ENCODE peak calls at places on chromosome 18, in five cellular contexts. A is BJ, M is adrenal gland, C is cardiac fibroblast, Q is heart right ventricle. J is an unnamed sample.

GRCh38 chr18:36095936-36096519 is 28.7 kb upstream of the RPRD1A start:
- DNase-seq in M (no peak), A (peak; percentile 18), C (peak; percentile 84), Q (no peak), J (peak; percentile 76)

GRCh38 chr18:9673296-9674251 is 34.5 kb upstream of the RAB31 start:
- DNase-seq in C (peak; percentile 84), A (no peak), M (peak; percentile 55), Q (no peak), J (peak; percentile 89)

GRCh38 chr18:25457636-25458035 is 105.7 kb upstream of the ZNF521 start:
- DNase-seq in M (peak; percentile 29), Q (no peak), C (no peak), A (no peak), J (peak; percentile 32)

GRCh38 chr18:37430346-37431076 is 135.1 kb downstream of the CELF4 start:
- DNase-seq in C (no peak), A (no peak), M (no peak), Q (no peak), J (no peak)

GRCh38 chr18:64017870-64018269 is 48.0 kb downstream of the SERPINB8 start:
- DNase-seq in Q (no peak), C (peak; percentile 34), M (no peak), A (no peak), J (peak; percentile 11)

GRCh38 chr18:66676699-66677098 is 72.8 kb upstream of the CDH19 start:
- DNase-seq in A (no peak), Q (no peak), M (no peak), C (no peak), J (no peak)

GRCh38 chr18:66560092-66560491 is 43.8 kb downstream of the CDH19 start:
- DNase-seq in A (no peak), Q (no peak), M (no peak), C (peak; percentile 37), J (no peak)

GRCh38 chr18:63683152-63683551 is 19.6 kb upstream of the SERPINB11 start:
- DNase-seq in Q (no peak), M (no peak), A (peak; percentile 92), C (peak; percentile 90), J (peak; percentile 93)

GRCh38 chr18:48749768-48750167 is 201.0 kb downstream of the SMAD7 start:
- DNase-seq in M (no peak), C (peak; percentile 90), A (no peak), Q (peak; percentile 78), J (peak; percentile 85)

GRCh38 chr18:24413148-24413547 is 13.3 kb upstream of the IMPACT start:
- DNase-seq in A (no peak), C (no peak), Q (peak; percentile 15), M (no peak), J (peak; percentile 24)

GRCh38 chr18:75915941-75916640 is 488.6 kb upstream of the SMIM21 start:
- DNase-seq in M (no peak), C (peak; percentile 8), Q (peak; percentile 34), A (no peak), J (peak; percentile 1)

GRCh38 chr18:61528961-61529360 is 195.7 kb downstream of the CDH20 start:
- DNase-seq in Q (no peak), C (no peak), A (no peak), M (no peak), J (no peak)

GRCh38 chr18:11817229-11817628 is 34.0 kb upstream of the CHMP1B start:
- DNase-seq in M (no peak), C (no peak), Q (no peak), A (no peak), J (no peak)

GRCh38 chr18:49666045-49666444 is 104.2 kb downstream of the LIPG start:
- DNase-seq in A (no peak), M (no peak), C (peak; percentile 32), Q (no peak), J (peak; percentile 16)

GRCh38 chr18:22564036-22564435 is 146.3 kb upstream of the CTAGE1 start:
- DNase-seq in A (no peak), M (no peak), Q (no peak), C (peak; percentile 83), J (peak; percentile 78)

GRCh38 chr18:74508821-74509225 is 12.7 kb downstream of the CNDP2 start:
- DNase-seq in C (peak; percentile 6), M (no peak), A (no peak), Q (no peak), J (no peak)

GRCh38 chr18:11791131-11791530 is 60.1 kb upstream of the CHMP1B start:
- DNase-seq in C (no peak), M (no peak), Q (no peak), A (no peak), J (no peak)

GRCh38 chr18:75209129-75209951 is at the start of gene PTGR3:
- DNase-seq in M (peak; percentile 92), A (no peak), C (peak; percentile 87), Q (peak; percentile 87), J (peak; percentile 79)

GRCh38 chr18:49094979-49095632 is 144.3 kb upstream of the SMAD7 start:
- DNase-seq in C (peak; percentile 76), A (peak; percentile 66), Q (no peak), M (no peak), J (peak; percentile 81)

GRCh38 chr18:58394046-58394445 is 234.8 kb downstream of the ALPK2 start:
- DNase-seq in Q (no peak), C (no peak), M (no peak), A (no peak), J (peak; percentile 13)

GRCh38 chr18:2889761-2890192 is 43.0 kb downstream of the EMILIN2 start:
- DNase-seq in M (no peak), C (peak; percentile 41), A (no peak), Q (no peak), J (no peak)

GRCh38 chr18:57542126-57542525 is 44.4 kb downstream of the FECH start:
- DNase-seq in M (no peak), C (peak; percentile 46), Q (no peak), A (no peak), J (peak; percentile 77)

GRCh38 chr18:63096327-63096874 is 223.2 kb downstream of the BCL2 start:
- DNase-seq in Q (no peak), A (no peak), M (no peak), C (no peak), J (no peak)

GRCh38 chr18:35241523-35241804 is 630 bp downstream of the ZNF397 start:
- DNase-seq in C (no peak), M (no peak), A (no peak), Q (no peak), J (no peak)

GRCh38 chr18:41391616-41392610 is 563.1 kb upstream of the PIK3C3 start:
- DNase-seq in M (peak; percentile 34), C (peak; percentile 79), A (no peak), Q (peak; percentile 54), J (peak; percentile 51)

GRCh38 chr18:37535968-37536367 is 29.6 kb downstream of the CELF4 start:
- DNase-seq in M (no peak), Q (no peak), A (no peak), C (peak; percentile 46), J (peak; percentile 10)

GRCh38 chr18:39624934-39625333 is 2059.3 kb upstream of the CELF4 start:
- DNase-seq in M (no peak), Q (no peak), C (peak; percentile 36), A (no peak), J (no peak)

GRCh38 chr18:40531061-40531460 is 1424.0 kb upstream of the PIK3C3 start:
- DNase-seq in Q (no peak), C (peak; percentile 5), A (no peak), M (no peak), J (no peak)

GRCh38 chr18:49510393-49511115 is 23.5 kb upstream of the C18orf32 start:
- DNase-seq in C (peak; percentile 67), M (peak; percentile 27), Q (peak; percentile 24), A (no peak), J (peak; percentile 50)

GRCh38 chr18:77108001-77108692 is 24.4 kb downstream of the MBP start:
- DNase-seq in Q (no peak), M (peak; percentile 56), A (peak; percentile 60), C (peak; percentile 90), J (peak; percentile 95)

DNA sequence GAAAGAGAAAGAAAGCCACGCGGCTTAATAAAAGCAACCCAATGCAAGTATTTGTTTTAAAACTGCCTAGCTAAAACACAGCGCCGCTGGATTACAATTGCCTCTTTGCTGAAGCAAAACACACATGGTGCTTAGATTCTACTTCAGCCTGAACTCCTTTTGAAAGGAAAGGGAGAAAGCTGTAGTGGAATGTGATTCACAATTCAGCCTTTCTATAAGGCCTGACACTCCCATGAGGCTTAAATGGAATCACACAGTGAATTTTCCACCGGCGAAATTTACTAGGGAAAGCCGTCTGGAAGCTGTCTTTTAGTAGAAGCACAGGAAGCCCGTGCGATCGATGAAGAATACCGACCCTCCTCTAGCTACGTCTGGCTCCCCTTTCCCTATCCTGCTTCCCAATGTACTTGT is 348.1 kb downstream of the DLGAP1 start:
- DNase-seq in Q (no peak), M (no peak), A (no peak), C (no peak), J (no peak)
- H3K4me3 ChIP-seq in Q (no peak overlapping the region), M (no peak overlapping the region), A (no peak overlapping the region), C (no peak overlapping the region), J (peak overlapping the region; percentile 29)

DNA sequence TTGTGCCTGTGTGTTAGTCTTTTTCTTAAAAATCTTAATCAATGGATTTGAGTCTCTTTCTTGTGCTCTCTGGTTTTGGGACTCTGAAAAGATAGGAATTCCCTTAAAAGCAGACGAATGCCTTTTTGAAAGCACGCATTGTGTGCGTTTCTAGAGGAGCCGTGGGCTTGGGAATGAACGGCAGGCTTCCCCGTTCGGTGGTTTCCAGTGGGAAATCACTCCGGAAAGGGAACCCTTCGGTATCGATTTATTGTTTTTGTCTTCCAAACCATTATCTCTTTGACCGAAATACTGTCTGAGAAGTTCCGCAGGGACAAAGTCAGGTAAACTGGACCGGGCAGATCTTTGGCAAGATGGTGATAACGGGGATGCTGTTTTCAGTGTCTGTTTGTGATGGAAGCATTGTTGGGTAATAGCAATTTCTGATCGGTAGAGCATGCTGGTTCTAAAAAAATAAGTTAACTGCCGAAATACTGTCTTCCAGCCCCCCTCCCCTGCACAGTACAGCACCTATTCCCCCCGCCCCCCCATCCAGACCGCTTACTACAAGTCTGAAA is 429 bp downstream of the SETBP1 start:
- DNase-seq in Q (no peak), A (no peak), C (no peak), M (no peak), J (no peak)
- H3K4me3 ChIP-seq in Q (peak overlapping the region; percentile 93), A (peak overlapping the region; percentile 82), C (peak overlapping the region; percentile 64), M (no peak overlapping the region), J (peak overlapping the region; percentile 78)

GRCh38 chr18:26656944-26657536 is 108.7 kb upstream of the KCTD1 start:
- DNase-seq in M (peak; percentile 81), C (peak; percentile 78), Q (peak; percentile 86), A (no peak), J (peak; percentile 61)

GRCh38 chr18:26656401-26656943 is 108.1 kb upstream of the KCTD1 start:
- DNase-seq in Q (peak; percentile 19), A (no peak), M (no peak), C (no peak), J (no peak)

GRCh38 chr18:26654173-26655009 is 106.0 kb upstream of the KCTD1 start:
- DNase-seq in C (peak; percentile 8), Q (no peak), M (no peak), A (no peak), J (no peak)

GRCh38 chr18:26655614-26656400 is 107.5 kb upstream of the KCTD1 start:
- DNase-seq in C (peak; percentile 55), A (no peak), Q (peak; percentile 62), M (peak; percentile 74), J (peak; percentile 21)

GRCh38 chr18:26655010-26655613 is 106.8 kb upstream of the KCTD1 start:
- DNase-seq in M (no peak), C (peak; percentile 17), Q (no peak), A (no peak), J (peak; percentile 7)
- H3K4me3 ChIP-seq in M (peak overlapping the region; percentile 68), C (peak overlapping the region; percentile 4), Q (peak overlapping the region; percentile 80), A (no peak overlapping the region), J (no peak overlapping the region)

DNA sequence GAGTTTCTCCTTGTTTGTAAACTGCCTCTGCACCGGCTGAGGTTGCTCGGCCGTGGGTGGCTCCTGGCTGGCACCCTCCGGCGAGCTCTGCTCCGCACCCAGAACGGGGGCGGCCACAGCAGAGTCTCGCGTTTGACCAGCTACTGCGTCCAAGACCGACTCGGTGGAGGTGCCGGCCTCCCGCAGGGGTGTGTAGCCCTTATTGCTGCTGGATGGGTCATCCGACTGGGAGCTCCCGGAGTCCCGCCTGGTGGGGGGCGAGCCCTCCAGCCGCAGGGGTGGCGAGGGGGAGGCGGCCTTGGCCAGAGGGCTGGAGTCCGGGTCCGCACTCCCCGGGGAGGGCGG is 5.1 kb downstream of the TMEM200C start:
- DNase-seq in M (peak; percentile 53), Q (no peak), A (no peak), C (no peak), J (no peak)
- H3K4me3 ChIP-seq in M (peak overlapping the region; percentile 38), Q (peak overlapping the region; percentile 49), A (no peak overlapping the region), C (no peak overlapping the region), J (no peak overlapping the region)

J was measured in AG10803.